ENCODE peak calls at places on chromosome 12, in seven cellular contexts. Y, M, F, N, O, D and E are unnamed samples.

GRCh38 chr12:100187857-100188519 is 12.6 kb upstream of the ACTR6 start:
- DNase-seq in Y (no peak), M (no peak), F (no peak), N (no peak), O (no peak), D (no peak), E (no peak)

GRCh38 chr12:12449533-12450025 is 92.7 kb downstream of the BORCS5 start:
- DNase-seq in Y (no peak), M (peak), F (no peak), N (no peak), O (no peak), D (no peak), E (no peak)

GRCh38 chr12:108181095-108181454 is 52.0 kb downstream of the WSCD2 start:
- DNase-seq in Y (no peak), M (no peak), F (no peak), N (no peak), O (no peak), D (no peak), E (no peak)

GRCh38 chr12:105831372-105831771 is 307.4 kb downstream of the NUAK1 start:
- DNase-seq in Y (peak), M (no peak), F (no peak), N (no peak), O (no peak), D (no peak), E (no peak)

GRCh38 chr12:53994268-53994690 is 5.7 kb upstream of the HOXC9 start:
- DNase-seq in Y (no peak), M (no peak), F (no peak), N (no peak), O (no peak), D (no peak), E (no peak)

GRCh38 chr12:47837190-47838171 is 17.8 kb upstream of the HDAC7 start:
- DNase-seq in Y (peak), M (peak), F (peak), N (no peak), O (peak), D (peak), E (no peak)

GRCh38 chr12:15979096-15980091 is 68.3 kb downstream of the DERA start:
- DNase-seq in Y (peak), M (no peak), F (no peak), N (peak), O (peak), D (no peak), E (peak)

GRCh38 chr12:110247340-110248095 is 33.5 kb upstream of the ATP2A2 start:
- DNase-seq in Y (no peak), M (no peak), F (no peak), N (no peak), O (no peak), D (peak), E (no peak)

GRCh38 chr12:126247936-126248335 is 1182.7 kb downstream of the AACS start:
- DNase-seq in Y (no peak), M (no peak), F (no peak), N (no peak), O (no peak), D (no peak), E (no peak)

GRCh38 chr12:64056741-64057140 is 165.4 kb downstream of the KICS2 start:
- DNase-seq in Y (no peak), M (no peak), F (no peak), N (no peak), O (peak), D (no peak), E (no peak)

GRCh38 chr12:107320031-107320928 is 226.9 kb upstream of the CRY1 start:
- DNase-seq in Y (peak), M (no peak), F (peak), N (no peak), O (no peak), D (no peak), E (no peak)

GRCh38 chr12:108622425-108622824 is 11.3 kb downstream of the SELPLG start:
- DNase-seq in Y (no peak), M (peak), F (no peak), N (no peak), O (no peak), D (no peak), E (no peak)

GRCh38 chr12:121512561-121512960 is 68.3 kb downstream of the KDM2B start:
- DNase-seq in Y (no peak), M (no peak), F (no peak), N (no peak), O (no peak), D (peak), E (no peak)

GRCh38 chr12:111636209-111636928 is 37.3 kb upstream of the ATXN2 start:
- DNase-seq in Y (peak), M (peak), F (no peak), N (peak), O (no peak), D (peak), E (peak)

GRCh38 chr12:12915654-12916053 is 24.3 kb downstream of the GPRC5A start:
- DNase-seq in Y (peak), M (no peak), F (no peak), N (no peak), O (no peak), D (no peak), E (no peak)

GRCh38 chr12:55797068-55797467 is 20.5 kb downstream of the SARNP start:
- DNase-seq in Y (no peak), M (peak), F (no peak), N (no peak), O (peak), D (no peak), E (no peak)

GRCh38 chr12:22979854-22980253 is 354.9 kb downstream of the ETNK1 start:
- DNase-seq in Y (no peak), M (no peak), F (no peak), N (no peak), O (no peak), D (no peak), E (no peak)

GRCh38 chr12:79834712-79835376 is 100.1 kb downstream of the PPP1R12A start:
- DNase-seq in Y (no peak), M (no peak), F (no peak), N (no peak), O (no peak), D (no peak), E (no peak)

GRCh38 chr12:95701722-95702418 is 88.7 kb downstream of the NTN4 start:
- DNase-seq in Y (no peak), M (no peak), F (no peak), N (no peak), O (no peak), D (no peak), E (no peak)

GRCh38 chr12:19739195-19739776 is 300.0 kb downstream of the AEBP2 start:
- DNase-seq in Y (no peak), M (peak), F (no peak), N (peak), O (peak), D (no peak), E (peak)

GRCh38 chr12:86261606-86262005 is 5.4 kb upstream of the MGAT4C start:
- DNase-seq in Y (no peak), M (no peak), F (no peak), N (no peak), O (no peak), D (no peak), E (no peak)

GRCh38 chr12:66932126-66932525 is 253.2 kb upstream of the GRIP1 start:
- DNase-seq in Y (no peak), M (no peak), F (no peak), N (no peak), O (no peak), D (no peak), E (no peak)